ENCODE peak calls at places on chromosomes 11 and 22, in six cellular contexts. M is adipocyte; I is activated CD4-positive, alpha-beta memory T cell treated with anti-CD3 and anti-CD28 coated beads, Interleukin-2, amount 10 ng/mL, durations not matched to agents 7 days and 5 days; B is HEK293T; C is spleen; A is activated naive CD4-positive, alpha-beta T cell treated with anti-CD3 and anti-CD28 coated beads, Interleukin-2, amount 10 ng/mL, durations not matched to agents 7 days and 5 days. N is an unnamed sample.

GRCh38 chr11:44147751-44148150 is 52.3 kb downstream of the EXT2 start:
- DNase-seq in M (no peak), I (no peak), B (no peak), C (no peak), A (no peak), N (no peak)

GRCh38 chr22:23065495-23066122 is 4.7 kb upstream of the GNAZ start:
- DNase-seq in M (no peak), I (no peak), B (no peak), C (peak), A (no peak), N (peak)

GRCh38 chr11:111730031-111730430 is 36.2 kb downstream of the PPP2R1B start:
- DNase-seq in M (no peak), I (no peak), B (no peak), C (no peak), A (no peak), N (no peak)

GRCh38 chr11:45180888-45181594 is 34.6 kb downstream of the PRDM11 start:
- DNase-seq in M (peak), I (peak), B (peak), C (no peak), A (peak), N (peak)

GRCh38 chr11:81237139-81237538 is 1496.5 kb downstream of the FAM181B start:
- DNase-seq in M (peak), I (no peak), B (peak), C (no peak), A (no peak), N (no peak)

GRCh38 chr11:7671807-7672206 is 1.5 kb downstream of the CYB5R2 start:
- DNase-seq in M (no peak), I (no peak), B (no peak), C (no peak), A (no peak), N (no peak)

GRCh38 chr22:17744430-17744829 is 29.8 kb downstream of the BID start:
- DNase-seq in M (no peak), I (no peak), B (no peak), C (peak), A (no peak), N (no peak)

GRCh38 chr11:1844221-1845094 is 5.7 kb downstream of the TNNI2 start:
- DNase-seq in M (no peak), I (peak), B (no peak), C (peak), A (peak), N (no peak)

GRCh38 chr11:102722804-102723203 is 1.9 kb downstream of the MMP8 start:
- DNase-seq in M (no peak), I (no peak), B (no peak), C (no peak), A (no peak), N (no peak)

GRCh38 chr22:20526628-20527355 is 19.4 kb downstream of the MED15 start:
- DNase-seq in M (peak), I (no peak), B (peak), C (no peak), A (no peak), N (no peak)

GRCh38 chr11:2534131-2534956 is 89.5 kb downstream of the KCNQ1 start:
- DNase-seq in M (no peak), I (no peak), B (no peak), C (peak), A (peak), N (peak)